ENCODE peak calls at places on chromosomes 2 and 18, in six cellular contexts. One of them, this sample, is unnamed.

GRCh38 chr2:71945133-71945959 is 202.3 kb downstream of the CYP26B1 start:
- DNase-seq in spleen: peak; percentile 44
- DNase-seq in sigmoid colon: no peak
- DNase-seq in IMR-90: no peak
- DNase-seq in HCT116: no peak
- DNase-seq in K562: no peak
- DNase-seq in this sample: no peak

GRCh38 chr2:85810376-85811172 is 56.8 kb downstream of the ATOH8 start:
- DNase-seq in spleen: no peak
- DNase-seq in sigmoid colon: no peak
- DNase-seq in IMR-90: no peak
- DNase-seq in HCT116: no peak
- DNase-seq in K562: no peak
- DNase-seq in this sample: no peak

GRCh38 chr2:61950133-61950560 is 44.7 kb downstream of the COMMD1 start:
- DNase-seq in spleen: no peak
- DNase-seq in sigmoid colon: no peak
- DNase-seq in IMR-90: peak; percentile 8
- DNase-seq in HCT116: no peak
- DNase-seq in K562: no peak
- DNase-seq in this sample: no peak

GRCh38 chr18:74995404-74995737 is 213.6 kb downstream of the PTGR3 start:
- DNase-seq in spleen: no peak
- DNase-seq in sigmoid colon: no peak
- DNase-seq in IMR-90: no peak
- DNase-seq in HCT116: no peak
- DNase-seq in K562: no peak
- DNase-seq in this sample: no peak

GRCh38 chr2:86628091-86628522 is 4.4 kb upstream of the RNF103 start:
- DNase-seq in spleen: no peak
- DNase-seq in sigmoid colon: peak; percentile 68
- DNase-seq in IMR-90: no peak
- DNase-seq in HCT116: no peak
- DNase-seq in K562: no peak
- DNase-seq in this sample: peak; percentile 78

GRCh38 chr18:28584726-28585125 is 407.8 kb upstream of the CDH2 start:
- DNase-seq in spleen: no peak
- DNase-seq in sigmoid colon: no peak
- DNase-seq in IMR-90: peak; percentile 65
- DNase-seq in HCT116: peak; percentile 18
- DNase-seq in K562: no peak
- DNase-seq in this sample: no peak

GRCh38 chr2:165401285-165401852 is 68.1 kb upstream of the CSRNP3 start:
- DNase-seq in spleen: no peak
- DNase-seq in sigmoid colon: no peak
- DNase-seq in IMR-90: peak; percentile 79
- DNase-seq in HCT116: peak; percentile 56
- DNase-seq in K562: peak; percentile 58
- DNase-seq in this sample: no peak

GRCh38 chr2:45714679-45715078 is 63.2 kb downstream of the PRKCE start:
- DNase-seq in spleen: no peak
- DNase-seq in sigmoid colon: no peak
- DNase-seq in IMR-90: no peak
- DNase-seq in HCT116: no peak
- DNase-seq in K562: no peak
- DNase-seq in this sample: no peak

GRCh38 chr2:26959320-26959719 is 11.1 kb upstream of the MAPRE3 start:
- DNase-seq in spleen: no peak
- DNase-seq in sigmoid colon: no peak
- DNase-seq in IMR-90: no peak
- DNase-seq in HCT116: no peak
- DNase-seq in K562: no peak
- DNase-seq in this sample: no peak
- H3K27me3 ChIP-seq in spleen: peaks cover 44% of the 10 kb centered on the region
- H3K27me3 ChIP-seq in sigmoid colon: peaks cover 10% of the 10 kb centered on the region
- H3K27me3 ChIP-seq in IMR-90: peaks cover 41% of the 10 kb centered on the region
- H3K27me3 ChIP-seq in HCT116: no peaks in the 10 kb centered on the region
- H3K27me3 ChIP-seq in K562: peaks cover 28% of the 10 kb centered on the region
- H3K27me3 ChIP-seq in this sample: no peaks in the 10 kb centered on the region

DNA sequence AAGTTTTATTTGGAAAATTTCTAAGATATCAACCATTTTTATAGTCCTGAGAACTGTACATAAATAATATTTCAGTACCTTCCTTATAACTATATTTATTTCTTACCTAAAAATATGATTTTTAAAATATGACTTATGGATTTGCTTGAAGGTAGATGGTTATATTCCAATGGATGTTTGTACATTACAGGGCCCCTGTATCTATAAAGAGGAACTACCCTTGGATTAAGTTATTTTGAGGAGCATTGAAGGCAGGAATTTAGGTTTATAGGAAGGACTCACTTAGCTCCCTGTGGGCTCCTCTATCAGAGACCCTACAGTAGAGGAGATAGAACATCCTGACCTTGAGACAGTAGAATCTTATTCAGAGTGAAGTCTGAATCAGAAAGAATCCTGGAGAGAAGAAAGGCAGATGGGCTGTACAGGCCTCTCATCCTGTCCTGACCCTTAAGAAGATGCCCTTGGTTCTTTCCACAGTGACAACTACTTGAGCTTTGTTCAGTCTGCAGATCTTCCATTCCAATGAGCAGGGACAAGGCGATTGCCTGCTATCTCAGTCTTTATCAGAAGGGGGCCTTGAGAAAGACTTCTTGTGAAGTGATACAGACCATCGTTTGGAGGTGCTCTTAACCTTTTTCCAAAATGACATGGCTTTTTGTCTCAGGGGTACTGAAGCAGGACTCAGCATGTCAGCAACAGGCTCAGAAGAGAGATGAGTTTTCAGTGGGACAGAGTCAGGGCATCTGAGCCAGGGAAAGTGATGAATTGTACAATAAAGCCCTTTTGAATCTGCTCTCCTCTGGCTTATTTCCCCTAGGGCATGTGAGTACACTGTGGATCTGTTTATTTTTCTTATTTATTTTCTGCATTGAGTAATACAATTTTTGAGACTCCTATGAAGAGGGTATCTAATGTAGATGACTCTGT is 20.9 kb downstream of the OXER1 start:
- DNase-seq in spleen: no peak
- DNase-seq in sigmoid colon: no peak
- DNase-seq in IMR-90: no peak
- DNase-seq in HCT116: no peak
- DNase-seq in K562: no peak
- DNase-seq in this sample: no peak
- TF ChIP-seq CTCF in spleen: no peak
- TF ChIP-seq CTCF in sigmoid colon: no peak
- TF ChIP-seq CTCF in IMR-90: no peak
- TF ChIP-seq CTCF in HCT116: no peak
- TF ChIP-seq CTCF in K562: no peak
- TF ChIP-seq CTCF in this sample: no peak

GRCh38 chr2:241842620-241843211 is 16.0 kb downstream of the PDCD1 start:
- DNase-seq in spleen: peak; percentile 86
- DNase-seq in sigmoid colon: peak; percentile 85
- DNase-seq in IMR-90: no peak
- DNase-seq in HCT116: no peak
- DNase-seq in K562: no peak
- DNase-seq in this sample: peak; percentile 57
- TF ChIP-seq POLR2A in spleen: no peak
- TF ChIP-seq POLR2A in sigmoid colon: no peak
- TF ChIP-seq POLR2A in IMR-90: no peak
- TF ChIP-seq POLR2A in HCT116: no peak
- TF ChIP-seq POLR2A in K562: no peak
- TF ChIP-seq POLR2A in this sample: no peak

DNA sequence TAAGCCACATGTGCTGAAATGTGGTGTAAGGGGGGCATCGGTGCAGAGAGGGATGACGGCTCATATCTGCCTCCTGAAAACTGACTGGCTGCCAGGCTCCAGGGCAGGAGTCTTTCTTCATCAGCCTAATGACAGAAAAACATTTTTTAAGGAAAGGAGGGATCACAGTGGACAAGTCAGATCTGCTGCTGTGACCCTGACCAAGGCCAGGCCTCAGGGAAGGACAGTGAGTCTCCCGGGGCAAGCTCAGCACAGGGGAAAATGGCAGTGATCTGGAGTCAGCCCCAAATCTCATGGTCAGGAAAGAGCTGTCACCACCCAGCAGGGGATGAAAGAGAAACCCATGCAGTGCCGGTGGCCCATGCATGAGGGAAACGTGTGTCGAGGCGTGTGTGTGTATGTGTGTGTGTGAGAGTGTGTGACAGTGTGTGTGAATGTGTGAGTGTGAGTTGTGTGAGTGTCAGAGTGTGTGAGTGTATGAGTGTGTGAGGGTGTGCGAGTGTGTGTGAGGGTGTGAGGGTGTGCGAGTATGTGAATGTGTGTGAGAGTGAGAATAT is 134.5 kb downstream of the INHBB start:
- DNase-seq in spleen: peak; percentile 51
- DNase-seq in sigmoid colon: peak; percentile 12
- DNase-seq in IMR-90: no peak
- DNase-seq in HCT116: no peak
- DNase-seq in K562: no peak
- DNase-seq in this sample: no peak
- H3K27me3 ChIP-seq in spleen: peaks cover 20% of the 10 kb centered on the region
- H3K27me3 ChIP-seq in sigmoid colon: no peaks in the 10 kb centered on the region
- H3K27me3 ChIP-seq in IMR-90: peaks cover 39% of the 10 kb centered on the region
- H3K27me3 ChIP-seq in HCT116: no peaks in the 10 kb centered on the region
- H3K27me3 ChIP-seq in K562: peaks cover 55% of the 10 kb centered on the region
- H3K27me3 ChIP-seq in this sample: no peaks in the 10 kb centered on the region

GRCh38 chr2:35294636-35295263 is 1060.8 kb upstream of the CRIM1 start:
- DNase-seq in spleen: no peak
- DNase-seq in sigmoid colon: no peak
- DNase-seq in IMR-90: no peak
- DNase-seq in HCT116: no peak
- DNase-seq in K562: no peak
- DNase-seq in this sample: no peak
- TF ChIP-seq CTCF in spleen: no peak
- TF ChIP-seq CTCF in sigmoid colon: no peak
- TF ChIP-seq CTCF in IMR-90: no peak
- TF ChIP-seq CTCF in HCT116: no peak
- TF ChIP-seq CTCF in K562: no peak
- TF ChIP-seq CTCF in this sample: no peak